ENCODE peak calls at places on chromosome 10, in five cellular contexts. S is ascending aorta, J is brain microvascular endothelial cell, D is stomach, G is glutamatergic neuron. R is an unnamed sample.

GRCh38 chr10:118272090-118272775 is 69.9 kb downstream of the FAM204A start:
- DNase-seq in S (no peak), J (no peak), D (no peak), G (no peak), R (peak; percentile 43)

GRCh38 chr10:103451871-103452713 is at the start of gene CALHM2:
- DNase-seq in S (no peak), J (peak; percentile 47), G (peak; percentile 57), D (peak; percentile 56), R (peak; percentile 62)

GRCh38 chr10:123622381-123622780 is 43.8 kb upstream of the GPR26 start:
- DNase-seq in D (no peak), J (no peak), S (no peak), G (no peak), R (no peak)

GRCh38 chr10:95229724-95230627 is 35.9 kb downstream of the ACSM6 start:
- DNase-seq in D (no peak), S (no peak), J (peak; percentile 94), G (no peak), R (peak; percentile 64)

GRCh38 chr10:80168679-80169380 is 36.3 kb downstream of the PLAC9 start:
- DNase-seq in S (no peak), D (no peak), J (no peak), G (no peak), R (peak; percentile 29)

GRCh38 chr10:46284286-46285229 is 2.2 kb upstream of the ANTXRL start:
- DNase-seq in G (peak; percentile 80), J (peak; percentile 11), S (peak; percentile 24), D (peak; percentile 90), R (peak; percentile 68)

GRCh38 chr10:128875955-128876354 is 591.1 kb upstream of the MGMT start:
- DNase-seq in J (peak; percentile 1), D (no peak), S (no peak), G (no peak), R (no peak)

GRCh38 chr10:11511325-11511724 is 100.1 kb downstream of the USP6NL start:
- DNase-seq in J (no peak), D (no peak), S (no peak), G (no peak), R (no peak)

GRCh38 chr10:72310241-72310633 is 36.5 kb downstream of the DDIT4 start:
- DNase-seq in S (no peak), J (no peak), G (no peak), D (no peak), R (no peak)

GRCh38 chr10:100759331-100759730 is 13.9 kb downstream of the PAX2 start:
- DNase-seq in J (no peak), S (no peak), G (no peak), D (no peak), R (peak; percentile 36)
- TF ChIP-seq CTCF in J (no peak), S (no peak), G (no peak), D (no peak), R (no peak)

GRCh38 chr10:101923212-101923611 is 79.6 kb upstream of the KCNIP2 start:
- DNase-seq in S (no peak), J (no peak), D (no peak), G (no peak), R (no peak)
- TF ChIP-seq CTCF in S (no peak), J (no peak), D (no peak), G (no peak), R (no peak)

GRCh38 chr10:98104125-98104524 is 30.3 kb upstream of the R3HCC1L start:
- DNase-seq in J (no peak), G (no peak), S (no peak), D (no peak), R (no peak)
- TF ChIP-seq CTCF in J (no peak), G (no peak), S (no peak), D (no peak), R (no peak)

GRCh38 chr10:79105164-79105739 is 36.5 kb downstream of the ZMIZ1 start:
- DNase-seq in J (no peak), S (no peak), D (no peak), G (no peak), R (peak; percentile 24)
- TF ChIP-seq CTCF in J (peak; percentile 19), S (no peak), D (peak; percentile 8), G (peak; percentile 12), R (peak; percentile 15)

R was measured in neural progenitor cell.